ENCODE peak calls at places on chromosome 6, in four cellular contexts. B is GM03348; P is hepatic stellate cell; F is stimulated activated effector memory CD8-positive, alpha-beta T cell treated with anti-CD3 and anti-CD28 coated beads, Interleukin-12 subunit alpha, Interleukin-12 subunit beta, amount 100 ng/mL, for 72 hours. E is an unnamed sample.

GRCh38 chr6:89311853-89312531 is 3.1 kb downstream of the GABRR2 start:
- DNase-seq in B (peak; percentile 67), P (peak; percentile 31), F (no peak), E (no peak)

GRCh38 chr6:25359891-25360290 is 80.7 kb downstream of the CARMIL1 start:
- DNase-seq in B (no peak), P (no peak), F (no peak), E (no peak)

GRCh38 chr6:19851273-19852089 is 14.3 kb downstream of the ID4 start:
- DNase-seq in B (peak; percentile 89), P (peak; percentile 83), F (no peak), E (no peak)

GRCh38 chr6:21402368-21402767 is 191.2 kb upstream of the SOX4 start:
- DNase-seq in B (peak; percentile 78), P (no peak), F (peak; percentile 70), E (peak; percentile 35)

GRCh38 chr6:30646450-30647038 is 389 bp upstream of the C6orf136 start:
- DNase-seq in B (peak; percentile 99), P (peak; percentile 99), F (peak; percentile 92), E (peak; percentile 91)

GRCh38 chr6:14984454-14984853 is 261.4 kb upstream of the JARID2 start:
- DNase-seq in B (peak; percentile 35), P (no peak), F (no peak), E (no peak)

GRCh38 chr6:138607478-138608433 is 108.5 kb upstream of the NHSL1 start:
- DNase-seq in B (no peak), P (no peak), F (no peak), E (no peak)

GRCh38 chr6:142385352-142385751 is 83.5 kb downstream of the ADGRG6 start:
- DNase-seq in B (no peak), P (no peak), F (no peak), E (no peak)

GRCh38 chr6:117917176-117917575 is 10.1 kb downstream of the SLC35F1 start:
- DNase-seq in B (no peak), P (no peak), F (no peak), E (no peak)

GRCh38 chr6:81562169-81562568 is 190.3 kb downstream of the TENT5A start:
- DNase-seq in B (peak; percentile 71), P (peak; percentile 17), F (no peak), E (no peak)

GRCh38 chr6:15365273-15365687 is 119.4 kb downstream of the JARID2 start:
- DNase-seq in B (peak; percentile 33), P (peak; percentile 63), F (no peak), E (peak; percentile 81)

GRCh38 chr6:152089992-152090391 is 282.5 kb downstream of the ESR1 start:
- DNase-seq in B (peak; percentile 70), P (peak; percentile 44), F (no peak), E (peak; percentile 56)

GRCh38 chr6:3619800-3620199 is 131.7 kb downstream of the PXDC1 start:
- DNase-seq in B (no peak), P (no peak), F (no peak), E (no peak)

GRCh38 chr6:30712441-30712840 is 4.6 kb downstream of the MDC1 start:
- DNase-seq in B (no peak), P (no peak), F (no peak), E (no peak)

GRCh38 chr6:107362271-107362604 is 97.1 kb downstream of the PDSS2 start:
- DNase-seq in B (no peak), P (no peak), F (no peak), E (no peak)

GRCh38 chr6:53235508-53235907 is 86.9 kb upstream of the GCM1 start:
- DNase-seq in B (no peak), P (no peak), F (no peak), E (no peak)

GRCh38 chr6:45666844-45667243 is 289.1 kb upstream of the SUPT3H start:
- DNase-seq in B (no peak), P (no peak), F (no peak), E (no peak)

GRCh38 chr6:39404312-39404711 is 81.8 kb upstream of the KCNK16 start:
- DNase-seq in B (no peak), P (no peak), F (no peak), E (no peak)

GRCh38 chr6:90123796-90124195 is 172.8 kb downstream of the BACH2 start:
- DNase-seq in B (no peak), P (no peak), F (no peak), E (no peak)

GRCh38 chr6:14969126-14969525 is 276.7 kb upstream of the JARID2 start:
- DNase-seq in B (no peak), P (no peak), F (no peak), E (no peak)

GRCh38 chr6:133411757-133412156 is 170.6 kb downstream of the EYA4 start:
- DNase-seq in B (no peak), P (no peak), F (no peak), E (no peak)

GRCh38 chr6:31466466-31466865 is 31.5 kb upstream of the MICB start:
- DNase-seq in B (no peak), P (no peak), F (no peak), E (no peak)

GRCh38 chr6:71375676-71376075 is 87.1 kb downstream of the OGFRL1 start:
- DNase-seq in B (no peak), P (no peak), F (no peak), E (no peak)

GRCh38 chr6:37731888-37732287 is 34.2 kb upstream of the MDGA1 start:
- DNase-seq in B (no peak), P (no peak), F (peak; percentile 64), E (no peak)

GRCh38 chr6:111555041-111555440 is 50.6 kb downstream of the TRAF3IP2 start:
- DNase-seq in B (peak; percentile 76), P (no peak), F (no peak), E (no peak)

GRCh38 chr6:166382500-166382932 is 224 bp downstream of the MPC1 start:
- DNase-seq in B (no peak), P (no peak), F (no peak), E (no peak)

GRCh38 chr6:129844118-129844891 is 16.8 kb downstream of the TMEM244 start:
- DNase-seq in B (peak; percentile 34), P (peak; percentile 16), F (no peak), E (no peak)

GRCh38 chr6:128513878-128514277 is 6.5 kb downstream of the PTPRK start:
- DNase-seq in B (no peak), P (no peak), F (no peak), E (no peak)

GRCh38 chr6:108116781-108117426 is 42.4 kb upstream of the OSTM1 start:
- DNase-seq in B (no peak), P (no peak), F (peak; percentile 55), E (no peak)

GRCh38 chr6:34531580-34532201 is 24.4 kb downstream of the SPDEF start:
- DNase-seq in B (no peak), P (no peak), F (no peak), E (peak; percentile 63)

GRCh38 chr6:107513214-107513613 is 23.3 kb downstream of the SOBP start:
- DNase-seq in B (no peak), P (no peak), F (no peak), E (no peak)

GRCh38 chr6:7881765-7882500 is 28.7 kb downstream of the TXNDC5 start:
- DNase-seq in B (no peak), P (no peak), F (no peak), E (no peak)

GRCh38 chr6:129853996-129854711 is 7.0 kb downstream of the TMEM244 start:
- DNase-seq in B (peak; percentile 12), P (no peak), F (no peak), E (no peak)